ENCODE peak calls at places on chromosomes 3 and 15, in seven cellular contexts. X, B, I, L, C, J and T are unnamed samples.

GRCh38 chr15:38275951-38276350 is 23.3 kb downstream of the SPRED1 start:
- DNase-seq in X (no peak), I (no peak), L (no peak), C (peak; percentile 83), B (no peak), J (no peak), T (no peak)

GRCh38 chr15:24933716-24934115 is 21.1 kb upstream of the SNRPN start:
- DNase-seq in B (no peak), I (no peak), X (no peak), J (no peak), L (no peak), C (no peak), T (no peak)

GRCh38 chr15:77457619-77458265 is 37.1 kb downstream of the HMG20A start:
- DNase-seq in C (peak; percentile 63), B (no peak), I (peak; percentile 59), X (peak; percentile 16), J (no peak), L (peak; percentile 4), T (no peak)

GRCh38 chr3:107993771-107994170 is 97.1 kb downstream of the CD47 start:
- DNase-seq in J (no peak), L (no peak), C (peak; percentile 80), I (no peak), B (no peak), X (no peak), T (no peak)

GRCh38 chr15:48935236-48935635 is 28.5 kb downstream of the SHC4 start:
- DNase-seq in B (no peak), C (no peak), J (no peak), L (no peak), X (no peak), I (no peak), T (no peak)

GRCh38 chr3:192079098-192079497 is 618.1 kb downstream of the PYDC2 start:
- DNase-seq in L (no peak), J (no peak), X (no peak), C (no peak), B (no peak), I (no peak), T (no peak)

GRCh38 chr15:26081758-26082068 is 218.6 kb upstream of the ATP10A start:
- DNase-seq in X (no peak), J (no peak), I (no peak), L (no peak), C (no peak), B (no peak), T (no peak)

GRCh38 chr3:165404357-165405042 is 208.3 kb upstream of the SLITRK3 start:
- DNase-seq in J (no peak), X (no peak), C (no peak), L (no peak), I (no peak), B (no peak), T (no peak)

GRCh38 chr3:100261481-100261903 is 700 bp downstream of the TBC1D23 start:
- DNase-seq in C (peak; percentile 72), J (no peak), X (no peak), L (no peak), B (no peak), I (no peak), T (no peak)

GRCh38 chr3:32097768-32098167 is 8.7 kb upstream of the GPD1L start:
- DNase-seq in X (no peak), J (peak; percentile 28), I (no peak), C (no peak), L (no peak), B (no peak), T (no peak)

GRCh38 chr3:186454881-186455703 is 89.1 kb downstream of the CRYGS start:
- DNase-seq in X (peak; percentile 20), B (no peak), I (no peak), J (no peak), C (no peak), L (no peak), T (no peak)

GRCh38 chr15:96333194-96334016 is 2.9 kb downstream of the NR2F2 start:
- DNase-seq in J (peak; percentile 25), C (peak; percentile 49), L (no peak), B (peak; percentile 20), X (no peak), I (peak; percentile 56), T (no peak)

GRCh38 chr3:133268772-133269171 is 131.1 kb upstream of the BFSP2 start:
- DNase-seq in J (no peak), B (no peak), I (no peak), C (no peak), X (no peak), L (no peak), T (no peak)

GRCh38 chr15:45970542-45970941 is 335.7 kb downstream of the SQOR start:
- DNase-seq in C (no peak), J (no peak), L (no peak), B (no peak), X (no peak), I (no peak), T (no peak)

GRCh38 chr15:58966698-58967097 is 20.8 kb upstream of the RNF111 start:
- DNase-seq in X (peak; percentile 53), I (no peak), J (no peak), C (no peak), L (no peak), B (no peak), T (no peak)

GRCh38 chr3:153442386-153442785 is 280.4 kb downstream of the RAP2B start:
- DNase-seq in J (no peak), I (no peak), B (no peak), L (no peak), C (peak; percentile 28), X (no peak), T (no peak)

GRCh38 chr15:55768670-55769185 is 25.8 kb upstream of the PRTG start:
- DNase-seq in B (no peak), J (no peak), I (no peak), L (no peak), C (no peak), X (no peak), T (no peak)

GRCh38 chr15:65331811-65332210 is 27.3 kb downstream of the RNU5B-1 start:
- DNase-seq in B (no peak), J (no peak), C (no peak), L (no peak), X (no peak), I (no peak), T (no peak)

GRCh38 chr3:42772670-42773408 is at the start of gene CCDC13:
- DNase-seq in X (peak; percentile 80), L (peak; percentile 55), B (peak; percentile 93), I (peak; percentile 91), J (peak; percentile 98), C (peak; percentile 96), T (peak; percentile 83)

GRCh38 chr3:190581041-190581501 is 67.2 kb downstream of the IL1RAP start:
- DNase-seq in L (no peak), I (peak; percentile 11), B (no peak), X (no peak), C (peak; percentile 74), J (no peak), T (no peak)

GRCh38 chr15:50531163-50531562 is 15.3 kb downstream of the USP50 start:
- DNase-seq in L (no peak), B (no peak), X (no peak), J (no peak), C (no peak), I (no peak), T (no peak)

GRCh38 chr3:36635731-36636130 is 128.6 kb downstream of the DCLK3 start:
- DNase-seq in X (peak; percentile 86), J (no peak), C (no peak), B (no peak), I (peak; percentile 11), L (no peak), T (no peak)

GRCh38 chr3:46710671-46711295 is 6.9 kb downstream of the PRSS50 start:
- DNase-seq in J (no peak), B (no peak), C (no peak), X (no peak), I (no peak), L (no peak), T (no peak)

GRCh38 chr15:69298354-69298696 is 387 bp upstream of the PAQR5 start:
- DNase-seq in I (no peak), X (no peak), J (no peak), B (no peak), L (no peak), C (no peak), T (no peak)

GRCh38 chr3:53167418-53168174 is 6.6 kb downstream of the PRKCD start:
- DNase-seq in L (no peak), C (no peak), X (no peak), I (no peak), B (no peak), J (no peak), T (no peak)

GRCh38 chr3:53170325-53171108 is 9.5 kb downstream of the PRKCD start:
- DNase-seq in B (peak; percentile 75), J (peak; percentile 69), L (no peak), I (no peak), C (peak; percentile 20), X (peak; percentile 20), T (no peak)

GRCh38 chr3:53168175-53168923 is 7.3 kb downstream of the PRKCD start:
- DNase-seq in X (no peak), B (no peak), I (no peak), L (no peak), J (no peak), C (no peak), T (no peak)

GRCh38 chr3:53169832-53170324 is 8.9 kb downstream of the PRKCD start:
- DNase-seq in I (no peak), B (no peak), L (no peak), X (no peak), C (no peak), J (no peak), T (no peak)

GRCh38 chr3:53169045-53169831 is 8.2 kb downstream of the PRKCD start:
- DNase-seq in X (peak; percentile 18), I (no peak), C (no peak), J (no peak), B (no peak), L (no peak), T (no peak)
- TF ChIP-seq CTCF in X (no peak), I (no peak), C (no peak), J (no peak), B (no peak), L (no peak), T (peak; percentile 21)

GRCh38 chr3:189512039-189512438 is 119.2 kb upstream of the TP63 start:
- DNase-seq in B (no peak), J (peak; percentile 43), I (no peak), L (no peak), X (no peak), C (no peak), T (peak; percentile 40)
- TF ChIP-seq CTCF in B (no peak), J (peak; percentile 11), I (no peak), L (no peak), X (no peak), C (no peak), T (peak; percentile 39)

GRCh38 chr3:73094127-73094526 is 32.7 kb downstream of the EBLN2 start:
- DNase-seq in C (no peak), J (no peak), L (no peak), B (no peak), I (no peak), X (peak; percentile 64), T (no peak)
- TF ChIP-seq CTCF in C (peak; percentile 13), J (no peak), L (peak; percentile 7), B (no peak), I (peak; percentile 1), X (peak; percentile 66), T (no peak)

DNA sequence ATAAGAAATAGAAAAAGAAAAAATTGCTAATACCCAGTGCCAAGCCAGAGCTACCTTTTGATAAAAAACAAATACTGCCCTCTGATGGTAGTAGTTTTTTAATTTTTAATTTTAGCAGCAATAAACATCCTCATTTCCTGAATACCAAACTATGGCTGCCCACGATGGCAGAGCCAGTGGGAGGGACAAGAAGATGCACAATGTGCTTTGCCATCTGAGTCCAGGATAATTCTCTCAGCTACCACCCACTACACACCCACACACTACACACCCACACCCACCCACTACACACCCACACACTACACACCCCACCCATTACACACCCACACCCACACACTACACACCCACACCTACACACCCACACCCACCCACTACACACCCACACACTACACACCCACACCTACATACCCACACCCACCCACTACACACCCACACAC is 17.8 kb downstream of the CEP19 start:
- DNase-seq in J (peak; percentile 49), C (peak; percentile 41), L (no peak), B (no peak), I (no peak), X (no peak), T (no peak)
- TF ChIP-seq CTCF in J (no peak), C (no peak), L (no peak), B (no peak), I (peak; percentile 3), X (no peak), T (no peak)